ENCODE peak calls at places on chromosomes 12 and 14, in five cellular contexts. One of them, this sample, is unnamed.

GRCh38 chr12:116276433-116277216 is 868 bp downstream of the MED13L start:
- DNase-seq in IMR-90: peak
- DNase-seq in neuronal stem cell: peak
- DNase-seq in trophoblast cell: peak
- DNase-seq in H1: no peak
- DNase-seq in this sample: no peak

GRCh38 chr12:128938886-128939285 is 85.6 kb downstream of the GLT1D1 start:
- DNase-seq in IMR-90: no peak
- DNase-seq in neuronal stem cell: no peak
- DNase-seq in trophoblast cell: peak
- DNase-seq in H1: no peak
- DNase-seq in this sample: no peak

GRCh38 chr14:94677747-94678146 is 65.6 kb downstream of the SERPINA3 start:
- DNase-seq in IMR-90: no peak
- DNase-seq in neuronal stem cell: no peak
- DNase-seq in trophoblast cell: no peak
- DNase-seq in H1: no peak
- DNase-seq in this sample: no peak

GRCh38 chr14:21891921-21892320 is 218.3 kb upstream of the OR4E1 start:
- DNase-seq in IMR-90: no peak
- DNase-seq in neuronal stem cell: no peak
- DNase-seq in trophoblast cell: no peak
- DNase-seq in H1: no peak
- DNase-seq in this sample: no peak

GRCh38 chr12:122825773-122826724 is 9.2 kb upstream of the HIP1R start:
- DNase-seq in IMR-90: no peak
- DNase-seq in neuronal stem cell: no peak
- DNase-seq in trophoblast cell: peak
- DNase-seq in H1: no peak
- DNase-seq in this sample: no peak

GRCh38 chr12:14167005-14167628 is 185.7 kb upstream of the GRIN2B start:
- DNase-seq in IMR-90: peak
- DNase-seq in neuronal stem cell: peak
- DNase-seq in trophoblast cell: peak
- DNase-seq in H1: no peak
- DNase-seq in this sample: peak

GRCh38 chr12:66739266-66739665 is 60.4 kb upstream of the GRIP1 start:
- DNase-seq in IMR-90: no peak
- DNase-seq in neuronal stem cell: no peak
- DNase-seq in trophoblast cell: no peak
- DNase-seq in H1: no peak
- DNase-seq in this sample: no peak

GRCh38 chr14:61420326-61420725 is 98.9 kb downstream of the PRKCH start:
- DNase-seq in IMR-90: peak
- DNase-seq in neuronal stem cell: no peak
- DNase-seq in trophoblast cell: peak
- DNase-seq in H1: peak
- DNase-seq in this sample: no peak

GRCh38 chr14:22973217-22974032 is 8.9 kb downstream of the AJUBA start:
- DNase-seq in IMR-90: peak
- DNase-seq in neuronal stem cell: peak
- DNase-seq in trophoblast cell: peak
- DNase-seq in H1: no peak
- DNase-seq in this sample: peak

GRCh38 chr14:23937121-23937692 is 16.4 kb upstream of the DHRS4 start:
- DNase-seq in IMR-90: no peak
- DNase-seq in neuronal stem cell: no peak
- DNase-seq in trophoblast cell: no peak
- DNase-seq in H1: no peak
- DNase-seq in this sample: no peak

GRCh38 chr14:71521238-71521637 is 411.0 kb upstream of the RGS6 start:
- DNase-seq in IMR-90: no peak
- DNase-seq in neuronal stem cell: no peak
- DNase-seq in trophoblast cell: peak
- DNase-seq in H1: no peak
- DNase-seq in this sample: no peak

DNA sequence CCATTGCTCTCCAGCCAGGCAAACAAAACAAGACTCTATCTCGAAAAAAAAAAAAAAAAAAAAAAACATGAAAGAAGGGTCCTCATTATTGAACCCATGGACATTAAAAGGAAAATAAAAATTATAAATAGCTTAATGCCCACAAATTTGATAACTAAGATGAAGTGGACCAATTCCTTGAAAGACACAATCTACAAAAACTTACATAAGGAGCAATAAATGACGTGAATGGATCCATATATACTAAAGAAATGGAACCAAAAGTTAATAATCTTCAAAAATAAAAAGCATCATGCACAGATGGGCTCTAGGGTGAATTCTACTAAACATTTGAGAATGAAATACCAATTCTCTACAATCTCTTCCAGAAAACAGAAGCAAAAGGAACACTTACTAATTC is 47.7 kb upstream of the AP4S1 start:
- DNase-seq in IMR-90: no peak
- DNase-seq in neuronal stem cell: no peak
- DNase-seq in trophoblast cell: no peak
- DNase-seq in H1: no peak
- DNase-seq in this sample: no peak
- H4K91ac ChIP-seq in IMR-90: no peak
- H4K91ac ChIP-seq in neuronal stem cell: no peak
- H4K91ac ChIP-seq in trophoblast cell: no peak
- H4K91ac ChIP-seq in H1: no peak
- H4K91ac ChIP-seq in this sample: no peak

GRCh38 chr14:85531141-85531593 is 1.2 kb downstream of the FLRT2 start:
- DNase-seq in IMR-90: peak
- DNase-seq in neuronal stem cell: peak
- DNase-seq in trophoblast cell: no peak
- DNase-seq in H1: no peak
- DNase-seq in this sample: peak

GRCh38 chr14:85532570-85532969 is 2.6 kb downstream of the FLRT2 start:
- DNase-seq in IMR-90: no peak
- DNase-seq in neuronal stem cell: no peak
- DNase-seq in trophoblast cell: no peak
- DNase-seq in H1: no peak
- DNase-seq in this sample: no peak

GRCh38 chr14:85530626-85531025 is 682 bp downstream of the FLRT2 start:
- DNase-seq in IMR-90: no peak
- DNase-seq in neuronal stem cell: peak
- DNase-seq in trophoblast cell: no peak
- DNase-seq in H1: no peak
- DNase-seq in this sample: no peak

GRCh38 chr14:85532981-85533820 is 3.3 kb downstream of the FLRT2 start:
- DNase-seq in IMR-90: peak
- DNase-seq in neuronal stem cell: peak
- DNase-seq in trophoblast cell: no peak
- DNase-seq in H1: no peak
- DNase-seq in this sample: peak

DNA sequence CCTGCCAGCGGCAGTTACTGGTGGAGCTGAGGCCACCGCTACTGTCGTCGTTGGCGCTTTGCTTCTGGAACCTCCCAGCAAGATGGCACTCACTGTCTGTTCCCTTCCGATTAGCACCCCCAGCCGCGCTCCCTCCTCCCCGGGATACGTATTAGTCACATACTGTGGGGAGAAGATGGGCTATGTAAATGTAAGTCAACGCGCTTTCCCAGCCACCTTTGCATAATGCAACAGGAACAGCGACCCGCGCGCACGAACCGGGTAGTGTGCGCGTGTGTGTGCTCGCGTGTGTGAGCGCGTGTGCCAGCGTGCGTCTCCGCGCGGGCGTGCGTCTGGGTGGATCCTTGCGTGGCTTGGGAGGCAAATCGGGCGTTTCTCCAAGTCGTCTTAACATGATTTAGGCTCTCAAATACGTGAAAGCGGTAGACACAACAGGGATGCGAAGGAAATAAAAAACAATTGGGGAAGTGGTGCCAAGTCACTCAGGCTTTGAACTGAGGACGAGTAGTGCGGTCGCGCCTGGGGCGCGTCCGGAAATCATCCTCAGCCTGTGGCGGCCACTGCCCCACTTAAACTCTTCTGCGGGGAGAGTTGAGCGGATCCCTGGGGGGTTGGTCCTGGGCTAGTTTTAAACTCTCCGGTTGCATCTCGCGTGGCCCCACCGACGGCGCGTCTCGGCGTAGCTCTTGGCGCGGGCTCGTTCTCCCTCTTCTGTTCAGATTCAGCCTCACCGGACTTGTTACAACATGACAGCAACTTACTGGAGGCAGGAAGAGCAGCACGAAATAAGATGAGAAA is 1.8 kb downstream of the FLRT2 start:
- DNase-seq in IMR-90: peak
- DNase-seq in neuronal stem cell: peak
- DNase-seq in trophoblast cell: no peak
- DNase-seq in H1: no peak
- DNase-seq in this sample: peak
- H4K8ac ChIP-seq in IMR-90: peak
- H4K8ac ChIP-seq in neuronal stem cell: peak
- H4K8ac ChIP-seq in trophoblast cell: no peak
- H4K8ac ChIP-seq in H1: no peak
- H4K8ac ChIP-seq in this sample: no peak

DNA sequence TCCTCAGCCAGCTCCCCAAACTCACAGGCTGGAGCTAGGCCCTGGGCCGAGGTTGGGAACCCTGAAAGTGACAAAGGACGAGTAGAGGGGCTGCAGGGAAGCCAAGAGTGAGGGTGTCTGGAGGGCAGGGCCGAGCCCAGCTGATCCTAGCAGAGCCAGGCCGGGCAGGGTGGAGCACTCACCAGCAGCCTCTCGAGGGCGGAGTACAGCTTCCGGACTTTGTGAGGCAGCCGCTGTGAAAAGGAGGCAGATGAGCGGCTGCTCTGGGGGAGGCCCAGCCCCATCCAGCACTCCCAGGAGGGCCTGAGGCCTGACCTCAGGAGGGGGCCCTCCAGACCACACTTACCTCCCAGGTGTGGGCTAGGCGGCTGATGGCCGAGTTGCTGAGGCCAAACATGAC is 14.7 kb upstream of the ENDOU start:
- DNase-seq in IMR-90: no peak
- DNase-seq in neuronal stem cell: no peak
- DNase-seq in trophoblast cell: no peak
- DNase-seq in H1: no peak
- DNase-seq in this sample: no peak
- H4K91ac ChIP-seq in IMR-90: no peak
- H4K91ac ChIP-seq in neuronal stem cell: no peak
- H4K91ac ChIP-seq in trophoblast cell: no peak
- H4K91ac ChIP-seq in H1: no peak
- H4K91ac ChIP-seq in this sample: no peak

GRCh38 chr12:2615665-2616387 is 178.9 kb upstream of the FKBP4 start:
- DNase-seq in IMR-90: peak
- DNase-seq in neuronal stem cell: no peak
- DNase-seq in trophoblast cell: no peak
- DNase-seq in H1: no peak
- DNase-seq in this sample: peak

GRCh38 chr12:2618291-2618995 is 176.3 kb upstream of the FKBP4 start:
- DNase-seq in IMR-90: no peak
- DNase-seq in neuronal stem cell: no peak
- DNase-seq in trophoblast cell: no peak
- DNase-seq in H1: no peak
- DNase-seq in this sample: no peak

GRCh38 chr12:2617365-2617764 is 177.4 kb upstream of the FKBP4 start:
- DNase-seq in IMR-90: no peak
- DNase-seq in neuronal stem cell: no peak
- DNase-seq in trophoblast cell: no peak
- DNase-seq in H1: no peak
- DNase-seq in this sample: peak

GRCh38 chr12:2616763-2617162 is 178.0 kb upstream of the FKBP4 start:
- DNase-seq in IMR-90: no peak
- DNase-seq in neuronal stem cell: no peak
- DNase-seq in trophoblast cell: no peak
- DNase-seq in H1: no peak
- DNase-seq in this sample: no peak

DNA sequence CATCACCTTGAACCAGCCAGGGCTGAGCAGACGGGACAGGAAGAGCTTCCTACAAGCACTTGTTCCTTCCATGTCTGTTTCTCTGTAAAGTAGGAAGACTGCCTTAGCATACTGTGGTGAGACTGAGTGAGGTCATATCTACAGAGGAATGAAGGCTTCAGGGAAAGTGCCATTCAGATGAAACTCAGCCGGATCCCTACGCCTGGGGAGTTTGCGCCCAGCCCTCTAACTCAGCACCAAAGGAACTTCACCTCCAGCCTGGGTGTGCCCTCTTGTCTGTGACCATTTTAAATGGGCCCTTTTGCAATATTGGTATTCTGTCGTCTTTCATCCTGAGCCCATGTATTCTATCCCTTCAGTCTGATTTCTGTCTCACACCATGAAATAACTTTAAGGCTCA is 175.6 kb upstream of the FKBP4 start:
- DNase-seq in IMR-90: peak
- DNase-seq in neuronal stem cell: no peak
- DNase-seq in trophoblast cell: peak
- DNase-seq in H1: no peak
- DNase-seq in this sample: no peak
- H4K8ac ChIP-seq in IMR-90: no peak
- H4K8ac ChIP-seq in neuronal stem cell: no peak
- H4K8ac ChIP-seq in trophoblast cell: no peak
- H4K8ac ChIP-seq in H1: no peak
- H4K8ac ChIP-seq in this sample: no peak

DNA sequence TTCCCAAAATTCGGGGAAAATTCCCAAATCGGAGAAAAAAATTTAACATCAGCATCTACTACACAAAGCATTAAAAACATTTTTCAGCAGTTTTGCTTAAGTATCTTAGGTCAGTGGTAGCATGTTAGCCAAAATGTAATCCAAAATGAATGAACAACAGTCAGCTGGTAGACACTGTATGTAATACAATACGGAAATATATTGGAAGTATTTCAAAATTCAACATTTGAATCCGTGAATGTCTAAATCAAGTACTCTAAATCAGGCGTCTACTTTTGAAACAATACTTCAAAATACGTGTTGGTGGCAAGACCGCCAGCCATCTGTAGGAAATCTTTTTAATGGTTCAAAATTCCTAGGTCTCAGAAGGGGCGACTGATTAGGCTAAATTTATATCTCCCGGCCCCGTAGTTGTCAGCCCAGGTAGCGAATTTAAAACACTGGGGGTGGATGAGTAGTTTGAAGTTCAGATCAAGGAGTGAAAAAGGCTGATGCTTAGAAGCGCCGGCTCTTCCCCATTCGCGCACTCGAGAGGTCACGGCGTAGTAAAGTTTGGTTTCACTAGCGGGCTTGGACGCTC is 1.0 kb downstream of the SCAF11 start:
- DNase-seq in IMR-90: peak
- DNase-seq in neuronal stem cell: peak
- DNase-seq in trophoblast cell: peak
- DNase-seq in H1: no peak
- DNase-seq in this sample: no peak
- H4K91ac ChIP-seq in IMR-90: peak
- H4K91ac ChIP-seq in neuronal stem cell: no peak
- H4K91ac ChIP-seq in trophoblast cell: peak
- H4K91ac ChIP-seq in H1: no peak
- H4K91ac ChIP-seq in this sample: no peak

DNA sequence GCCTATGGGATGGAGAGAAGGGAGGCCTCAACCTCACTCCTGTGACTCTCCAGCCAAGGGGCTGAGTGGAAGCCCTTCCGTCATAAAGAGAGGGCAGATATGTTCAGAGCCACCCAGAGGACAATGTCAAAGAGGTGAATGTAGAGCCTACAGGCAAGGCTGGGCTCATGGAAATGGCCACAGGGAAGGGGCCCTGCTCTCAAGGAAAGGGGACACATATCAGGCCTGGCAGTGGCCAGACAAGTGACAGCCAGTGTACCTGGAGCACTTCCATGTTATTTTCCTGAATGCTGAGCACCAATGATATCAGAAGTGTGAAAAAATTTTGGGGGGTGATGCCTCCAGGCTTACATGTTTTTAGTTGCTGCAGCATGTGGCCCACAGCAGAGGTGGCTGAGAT is 36.6 kb upstream of the DDX11 start:
- DNase-seq in IMR-90: no peak
- DNase-seq in neuronal stem cell: no peak
- DNase-seq in trophoblast cell: no peak
- DNase-seq in H1: no peak
- DNase-seq in this sample: no peak
- H4K8ac ChIP-seq in IMR-90: no peak
- H4K8ac ChIP-seq in neuronal stem cell: no peak
- H4K8ac ChIP-seq in trophoblast cell: no peak
- H4K8ac ChIP-seq in H1: no peak
- H4K8ac ChIP-seq in this sample: no peak

This sample was measured in H9.